ENCODE peak calls at places on chromosomes 6 and 20, in seven cellular contexts. O, K, P, H, Q, Y and N are unnamed samples.

GRCh38 chr20:62578294-62578897 is 63.9 kb upstream of the SLCO4A1 start:
- DNase-seq in O (no peak), K (no peak), P (no peak), H (no peak), Q (no peak), Y (no peak), N (no peak)

GRCh38 chr6:109896333-109896732 is 81.8 kb upstream of the GPR6 start:
- DNase-seq in O (no peak), K (no peak), P (no peak), H (peak; percentile 42), Q (no peak), Y (peak; percentile 24), N (peak; percentile 2)

GRCh38 chr20:38946836-38947235 is 15.3 kb upstream of the DHX35 start:
- DNase-seq in O (no peak), K (no peak), P (no peak), H (no peak), Q (no peak), Y (no peak), N (no peak)

GRCh38 chr6:52739134-52739533 is 24.1 kb downstream of the GSTA2 start:
- DNase-seq in O (no peak), K (no peak), P (no peak), H (no peak), Q (no peak), Y (no peak), N (no peak)

GRCh38 chr20:40286991-40287531 is 402.0 kb downstream of the MAFB start:
- DNase-seq in O (peak; percentile 91), K (no peak), P (peak; percentile 95), H (no peak), Q (peak; percentile 91), Y (no peak), N (no peak)

GRCh38 chr6:8277769-8278168 is 157.6 kb downstream of the SLC35B3 start:
- DNase-seq in O (no peak), K (no peak), P (no peak), H (no peak), Q (no peak), Y (no peak), N (peak; percentile 46)

GRCh38 chr6:170404697-170405096 is 98.1 kb downstream of the FAM120B start:
- DNase-seq in O (no peak), K (no peak), P (no peak), H (no peak), Q (no peak), Y (no peak), N (no peak)

GRCh38 chr6:142902636-142903053 is 42.3 kb downstream of the HIVEP2 start:
- DNase-seq in O (peak; percentile 80), K (peak; percentile 18), P (peak; percentile 72), H (peak; percentile 99), Q (peak; percentile 97), Y (peak; percentile 99), N (peak; percentile 44)

GRCh38 chr6:111794716-111795452 is 78.4 kb downstream of the FYN start:
- DNase-seq in O (no peak), K (no peak), P (no peak), H (no peak), Q (no peak), Y (no peak), N (no peak)

GRCh38 chr6:16204653-16205376 is 33.6 kb upstream of the GMPR start:
- DNase-seq in O (no peak), K (no peak), P (no peak), H (no peak), Q (no peak), Y (no peak), N (no peak)

GRCh38 chr6:127249619-127250018 is 17.0 kb upstream of the RNF146 start:
- DNase-seq in O (no peak), K (no peak), P (no peak), H (no peak), Q (no peak), Y (no peak), N (no peak)

DNA sequence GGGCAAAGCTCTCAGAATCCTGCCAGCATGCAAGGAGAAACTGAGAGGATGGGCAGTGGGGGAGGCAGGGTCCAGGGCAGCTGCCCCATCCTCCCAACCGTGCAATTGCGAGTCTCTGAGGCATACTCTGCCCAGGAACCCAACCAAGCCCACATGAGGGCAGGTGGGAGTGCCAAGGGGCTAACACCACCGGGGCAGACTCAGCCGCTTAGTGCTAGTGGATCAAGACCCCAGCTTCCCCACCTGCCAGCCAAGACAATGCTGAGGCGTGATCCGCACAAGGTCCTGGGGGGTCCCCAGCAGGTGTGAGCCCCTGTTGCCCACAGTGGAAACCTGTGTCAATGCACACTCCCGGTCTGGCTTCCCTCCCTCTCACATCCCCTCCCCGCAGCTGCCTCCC is 48.5 kb upstream of the ENTPD6 start:
- DNase-seq in O (no peak), K (no peak), P (no peak), H (no peak), Q (no peak), Y (no peak), N (no peak)
- H3K4me3 ChIP-seq in O (no peak overlapping the region), K (no peak overlapping the region), P (no peak overlapping the region), H (no peak overlapping the region), Q (no peak overlapping the region), Y (no peak overlapping the region), N (no peak overlapping the region)

DNA sequence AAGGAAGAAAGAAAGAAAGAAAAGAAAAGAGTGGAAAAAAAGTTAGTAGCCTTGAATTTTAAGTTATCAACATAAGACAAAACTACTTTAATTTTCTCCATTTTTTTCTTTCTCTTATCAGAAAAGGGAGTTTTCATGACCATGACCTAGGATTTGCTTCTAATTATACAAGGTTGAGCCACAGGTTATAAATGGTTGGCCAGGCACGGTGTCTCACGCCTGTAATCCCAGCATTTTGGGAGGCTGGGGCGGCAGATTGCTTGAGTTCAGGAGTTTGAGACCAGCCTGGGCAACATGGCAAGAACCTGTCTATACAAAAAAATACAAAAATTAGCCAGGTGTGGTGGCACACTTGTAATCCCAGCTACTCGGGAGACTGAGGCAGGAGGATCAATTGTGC is 7.8 kb upstream of the MTRES1 start:
- DNase-seq in O (no peak), K (no peak), P (no peak), H (no peak), Q (no peak), Y (no peak), N (no peak)
- H3K4me3 ChIP-seq in O (no peak overlapping the region), K (no peak overlapping the region), P (no peak overlapping the region), H (no peak overlapping the region), Q (no peak overlapping the region), Y (no peak overlapping the region), N (no peak overlapping the region)

GRCh38 chr6:65627015-65627414 is 80.0 kb downstream of the EYS start:
- DNase-seq in O (no peak), K (no peak), P (no peak), H (no peak), Q (no peak), Y (no peak), N (no peak)
- H3K4me3 ChIP-seq in O (no peak overlapping the region), K (peak overlapping the region; percentile 9), P (no peak overlapping the region), H (no peak overlapping the region), Q (no peak overlapping the region), Y (no peak overlapping the region), N (no peak overlapping the region)

GRCh38 chr20:2740702-2741101 is 48.1 kb downstream of the EBF4 start:
- DNase-seq in O (no peak), K (no peak), P (no peak), H (no peak), Q (no peak), Y (no peak), N (no peak)
- H3K4me3 ChIP-seq in O (no peak overlapping the region), K (no peak overlapping the region), P (no peak overlapping the region), H (no peak overlapping the region), Q (no peak overlapping the region), Y (no peak overlapping the region), N (no peak overlapping the region)

GRCh38 chr6:150037526-150038201 is 12.3 kb upstream of the RAET1L start:
- DNase-seq in O (no peak), K (no peak), P (no peak), H (no peak), Q (no peak), Y (no peak), N (no peak)
- H3K4me3 ChIP-seq in O (peak overlapping the region; percentile 0), K (no peak overlapping the region), P (peak overlapping the region; percentile 22), H (no peak overlapping the region), Q (peak overlapping the region; percentile 3), Y (peak overlapping the region; percentile 17), N (no peak overlapping the region)